ENCODE peak calls at places on chromosome 2, in four cellular contexts. One of them, this sample, is unnamed.

GRCh38 chr2:60070851-60071250 is 482.6 kb downstream of the BCL11A start:
- DNase-seq in chondrocyte: no peak
- DNase-seq in SK-N-SH: no peak
- DNase-seq in A549: no peak
- DNase-seq in this sample: no peak

GRCh38 chr2:218733615-218734021 is 23.0 kb downstream of the TTLL4 start:
- DNase-seq in chondrocyte: no peak
- DNase-seq in SK-N-SH: no peak
- DNase-seq in A549: peak
- DNase-seq in this sample: peak

GRCh38 chr2:11930211-11930761 is 183.9 kb downstream of the LPIN1 start:
- DNase-seq in chondrocyte: no peak
- DNase-seq in SK-N-SH: peak
- DNase-seq in A549: no peak
- DNase-seq in this sample: no peak

GRCh38 chr2:113979172-113980128 is 89.6 kb downstream of the ACTR3 start:
- DNase-seq in chondrocyte: no peak
- DNase-seq in SK-N-SH: peak
- DNase-seq in A549: no peak
- DNase-seq in this sample: no peak

GRCh38 chr2:18959952-18960717 is 370.8 kb upstream of the NT5C1B start:
- DNase-seq in chondrocyte: no peak
- DNase-seq in SK-N-SH: no peak
- DNase-seq in A549: no peak
- DNase-seq in this sample: no peak

GRCh38 chr2:11013196-11013595 is 101.5 kb downstream of the KCNF1 start:
- DNase-seq in chondrocyte: no peak
- DNase-seq in SK-N-SH: no peak
- DNase-seq in A549: no peak
- DNase-seq in this sample: no peak

GRCh38 chr2:2827237-2827636 is 496.2 kb upstream of the MYT1L start:
- DNase-seq in chondrocyte: no peak
- DNase-seq in SK-N-SH: no peak
- DNase-seq in A549: no peak
- DNase-seq in this sample: no peak

GRCh38 chr2:220855296-220855695 is 716.8 kb downstream of the EPHA4 start:
- DNase-seq in chondrocyte: no peak
- DNase-seq in SK-N-SH: no peak
- DNase-seq in A549: no peak
- DNase-seq in this sample: no peak

GRCh38 chr2:69291004-69291650 is 95.9 kb downstream of the GFPT1 start:
- DNase-seq in chondrocyte: no peak
- DNase-seq in SK-N-SH: no peak
- DNase-seq in A549: no peak
- DNase-seq in this sample: no peak

GRCh38 chr2:45030553-45030952 is 21.3 kb upstream of the SIX2 start:
- DNase-seq in chondrocyte: no peak
- DNase-seq in SK-N-SH: no peak
- DNase-seq in A549: no peak
- DNase-seq in this sample: no peak

GRCh38 chr2:74688881-74689280 is 34.8 kb downstream of the SEMA4F start:
- DNase-seq in chondrocyte: no peak
- DNase-seq in SK-N-SH: no peak
- DNase-seq in A549: no peak
- DNase-seq in this sample: no peak

GRCh38 chr2:218282173-218282991 is 9.9 kb downstream of the TMBIM1 start:
- DNase-seq in chondrocyte: no peak
- DNase-seq in SK-N-SH: peak
- DNase-seq in A549: no peak
- DNase-seq in this sample: peak

GRCh38 chr2:18824317-18824716 is 234.9 kb upstream of the NT5C1B start:
- DNase-seq in chondrocyte: no peak
- DNase-seq in SK-N-SH: no peak
- DNase-seq in A549: no peak
- DNase-seq in this sample: peak

GRCh38 chr2:24024018-24024417 is 14.1 kb downstream of the MFSD2B start:
- DNase-seq in chondrocyte: no peak
- DNase-seq in SK-N-SH: no peak
- DNase-seq in A549: peak
- DNase-seq in this sample: no peak

GRCh38 chr2:174334781-174335604 is at the start of gene SP9:
- DNase-seq in chondrocyte: no peak
- DNase-seq in SK-N-SH: peak
- DNase-seq in A549: peak
- DNase-seq in this sample: peak

GRCh38 chr2:150619607-150620330 is 132.3 kb upstream of the RND3 start:
- DNase-seq in chondrocyte: no peak
- DNase-seq in SK-N-SH: no peak
- DNase-seq in A549: no peak
- DNase-seq in this sample: no peak

GRCh38 chr2:77521482-77521881 is 694 bp downstream of the LRRTM4 start:
- DNase-seq in chondrocyte: no peak
- DNase-seq in SK-N-SH: no peak
- DNase-seq in A549: no peak
- DNase-seq in this sample: no peak

GRCh38 chr2:70828914-70829824 is 6.4 kb downstream of the CD207 start:
- DNase-seq in chondrocyte: no peak
- DNase-seq in SK-N-SH: no peak
- DNase-seq in A549: no peak
- DNase-seq in this sample: no peak

GRCh38 chr2:70086278-70086837 is 919 bp upstream of the PCBP1 start:
- DNase-seq in chondrocyte: peak
- DNase-seq in SK-N-SH: peak
- DNase-seq in A549: peak
- DNase-seq in this sample: peak

GRCh38 chr2:207394812-207395534 is 134.8 kb upstream of the CREB1 start:
- DNase-seq in chondrocyte: no peak
- DNase-seq in SK-N-SH: no peak
- DNase-seq in A549: peak
- DNase-seq in this sample: no peak

GRCh38 chr2:88811681-88812080 is 120.2 kb downstream of the RPIA start:
- DNase-seq in chondrocyte: no peak
- DNase-seq in SK-N-SH: no peak
- DNase-seq in A549: no peak
- DNase-seq in this sample: no peak

GRCh38 chr2:63699549-63699839 is 110.7 kb downstream of the MDH1 start:
- DNase-seq in chondrocyte: no peak
- DNase-seq in SK-N-SH: no peak
- DNase-seq in A549: no peak
- DNase-seq in this sample: no peak

GRCh38 chr2:144745424-144745823 is 225.5 kb upstream of the ZEB2 start:
- DNase-seq in chondrocyte: peak
- DNase-seq in SK-N-SH: no peak
- DNase-seq in A549: no peak
- DNase-seq in this sample: no peak

GRCh38 chr2:145744541-145745386 is 1224.8 kb upstream of the ZEB2 start:
- DNase-seq in chondrocyte: no peak
- DNase-seq in SK-N-SH: no peak
- DNase-seq in A549: no peak
- DNase-seq in this sample: no peak

DNA sequence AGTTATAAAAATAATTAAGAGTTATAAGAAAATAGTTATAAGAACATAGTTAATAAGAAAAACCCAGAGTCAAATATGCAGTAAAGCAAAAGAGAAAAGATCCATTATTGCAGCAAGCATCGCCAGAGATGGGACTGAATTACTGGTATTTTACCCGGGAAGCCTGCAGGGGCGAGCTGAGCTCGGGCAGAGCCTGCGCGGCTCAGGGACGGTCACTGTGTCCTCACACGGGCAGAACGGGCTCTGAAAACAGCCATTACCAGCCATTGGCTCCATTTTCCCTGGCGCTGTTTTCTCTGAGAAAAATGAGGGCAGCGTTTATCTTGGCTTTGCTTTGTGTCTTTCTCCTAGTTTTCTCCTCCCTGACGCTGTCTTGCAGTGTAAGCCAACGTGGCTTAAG is 95.3 kb upstream of the ALKAL2 start:
- DNase-seq in chondrocyte: no peak
- DNase-seq in SK-N-SH: peak
- DNase-seq in A549: no peak
- DNase-seq in this sample: peak
- TF ChIP-seq CTCF in chondrocyte: peak
- TF ChIP-seq CTCF in SK-N-SH: no peak
- TF ChIP-seq CTCF in A549: no peak
- TF ChIP-seq CTCF in this sample: no peak

GRCh38 chr2:105783151-105783738 is 38.5 kb downstream of the NCK2 start:
- DNase-seq in chondrocyte: no peak
- DNase-seq in SK-N-SH: no peak
- DNase-seq in A549: no peak
- DNase-seq in this sample: no peak

GRCh38 chr2:105780606-105781005 is 35.9 kb downstream of the NCK2 start:
- DNase-seq in chondrocyte: no peak
- DNase-seq in SK-N-SH: no peak
- DNase-seq in A549: no peak
- DNase-seq in this sample: no peak

GRCh38 chr2:105781274-105781673 is 36.6 kb downstream of the NCK2 start:
- DNase-seq in chondrocyte: no peak
- DNase-seq in SK-N-SH: no peak
- DNase-seq in A549: no peak
- DNase-seq in this sample: no peak

GRCh38 chr2:105782646-105783045 is 37.9 kb downstream of the NCK2 start:
- DNase-seq in chondrocyte: no peak
- DNase-seq in SK-N-SH: no peak
- DNase-seq in A549: no peak
- DNase-seq in this sample: no peak

DNA sequence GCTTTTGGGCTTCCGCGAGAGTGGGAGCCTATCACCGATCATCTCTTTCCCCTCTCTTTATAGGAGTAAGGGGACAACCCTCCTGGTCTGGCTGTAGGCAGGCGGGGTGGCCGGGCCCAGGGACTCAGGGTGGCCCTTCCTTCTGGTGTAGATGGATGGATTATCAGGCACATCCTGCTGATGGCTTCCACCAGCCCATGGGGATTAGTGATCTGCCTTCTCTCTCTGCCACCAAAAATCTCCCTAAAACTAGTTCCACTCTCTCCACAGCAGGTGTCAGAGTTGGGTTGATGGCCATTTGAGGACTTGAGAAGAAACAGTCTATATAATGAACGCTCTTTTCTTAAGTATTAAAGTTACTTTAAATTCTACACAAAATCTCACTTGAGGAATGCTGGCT is 37.4 kb downstream of the NCK2 start:
- DNase-seq in chondrocyte: no peak
- DNase-seq in SK-N-SH: no peak
- DNase-seq in A549: no peak
- DNase-seq in this sample: no peak
- TF ChIP-seq CTCF in chondrocyte: peak
- TF ChIP-seq CTCF in SK-N-SH: no peak
- TF ChIP-seq CTCF in A549: no peak
- TF ChIP-seq CTCF in this sample: no peak

DNA sequence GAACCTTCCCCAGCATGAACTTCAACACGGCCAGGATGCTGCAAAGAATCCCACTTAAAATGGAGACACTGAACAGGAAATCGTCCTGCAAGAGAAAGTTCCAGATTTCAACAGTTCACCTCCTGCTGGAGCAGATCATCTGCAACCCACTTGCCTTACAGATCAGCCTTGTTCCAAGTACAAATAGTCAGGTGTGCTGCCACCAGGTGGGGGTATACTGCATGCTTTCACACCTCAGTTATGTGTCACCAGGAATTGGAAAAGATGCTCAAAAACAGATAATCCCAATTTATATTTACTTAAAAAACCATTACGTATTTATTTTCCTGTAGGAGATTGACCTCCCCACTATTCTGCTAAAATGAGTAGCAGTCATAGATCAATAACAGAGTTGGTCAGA is 212.3 kb downstream of the MGAT5 start:
- DNase-seq in chondrocyte: no peak
- DNase-seq in SK-N-SH: peak
- DNase-seq in A549: no peak
- DNase-seq in this sample: peak
- TF ChIP-seq CTCF in chondrocyte: peak
- TF ChIP-seq CTCF in SK-N-SH: peak
- TF ChIP-seq CTCF in A549: peak
- TF ChIP-seq CTCF in this sample: no peak

GRCh38 chr2:26616864-26617135 is 24.4 kb downstream of the CIB4 start:
- DNase-seq in chondrocyte: no peak
- DNase-seq in SK-N-SH: peak
- DNase-seq in A549: no peak
- DNase-seq in this sample: no peak

GRCh38 chr2:26616032-26616863 is 24.9 kb downstream of the CIB4 start:
- DNase-seq in chondrocyte: peak
- DNase-seq in SK-N-SH: peak
- DNase-seq in A549: no peak
- DNase-seq in this sample: no peak

GRCh38 chr2:26614205-26615128 is 26.7 kb downstream of the CIB4 start:
- DNase-seq in chondrocyte: no peak
- DNase-seq in SK-N-SH: peak
- DNase-seq in A549: no peak
- DNase-seq in this sample: no peak

GRCh38 chr2:26613241-26614204 is 27.6 kb downstream of the CIB4 start:
- DNase-seq in chondrocyte: no peak
- DNase-seq in SK-N-SH: peak
- DNase-seq in A549: no peak
- DNase-seq in this sample: no peak

DNA sequence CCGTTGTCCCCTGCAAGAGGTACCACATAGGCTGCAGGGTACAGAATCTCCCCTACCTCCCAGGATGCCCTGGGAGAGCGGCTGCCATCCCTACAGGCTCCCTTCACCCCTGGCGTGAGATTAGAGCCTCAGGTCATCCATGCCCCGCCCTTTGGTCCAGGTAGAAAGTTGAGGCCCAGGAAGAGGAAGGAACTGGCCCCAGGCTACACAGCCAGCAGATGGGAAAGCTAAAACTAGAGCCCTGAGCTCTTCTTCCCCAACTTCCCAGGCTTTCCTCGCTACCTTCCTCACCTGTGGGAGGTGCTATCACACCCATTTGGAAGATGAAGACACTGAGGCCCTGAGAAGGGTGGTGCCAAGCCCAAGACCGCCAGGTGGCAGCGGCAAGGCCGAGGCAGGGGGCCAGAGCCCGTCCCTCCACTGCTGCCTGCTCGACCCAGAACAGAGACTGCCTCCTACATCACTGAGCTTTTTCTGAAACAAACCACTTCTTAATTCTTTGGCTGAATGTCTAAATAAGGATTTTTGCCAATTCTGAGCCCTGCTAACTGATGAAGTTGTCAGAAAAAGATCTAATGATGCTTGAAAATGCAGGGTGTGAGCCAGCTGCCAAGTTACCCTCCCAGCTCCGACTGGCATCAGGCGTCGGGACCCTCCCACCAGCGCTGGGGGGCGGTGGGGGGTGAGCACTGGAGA is 25.7 kb downstream of the CIB4 start:
- DNase-seq in chondrocyte: no peak
- DNase-seq in SK-N-SH: peak
- DNase-seq in A549: no peak
- DNase-seq in this sample: no peak
- TF ChIP-seq CTCF in chondrocyte: no peak
- TF ChIP-seq CTCF in SK-N-SH: peak
- TF ChIP-seq CTCF in A549: peak
- TF ChIP-seq CTCF in this sample: no peak

GRCh38 chr2:202072226-202072625 is 829 bp upstream of the KIAA2012 start:
- DNase-seq in chondrocyte: no peak
- DNase-seq in SK-N-SH: peak
- DNase-seq in A549: no peak
- DNase-seq in this sample: peak
- TF ChIP-seq CTCF in chondrocyte: peak
- TF ChIP-seq CTCF in SK-N-SH: peak
- TF ChIP-seq CTCF in A549: no peak
- TF ChIP-seq CTCF in this sample: peak

This sample was measured in Calu3.